ENCODE peak calls at places on chromosomes 2 and 18, in four cellular contexts. Z is astrocyte, S is tibial artery, O is HAP-1. H is an unnamed sample. For H3K27me3 and H3K4me1, the result is how much of the 10 kb centered on the place peaks cover.

GRCh38 chr2:28648147-28648546 is 103.5 kb upstream of the PPP1CB start:
- DNase-seq in Z (no peak), S (peak), O (no peak), H (no peak)

GRCh38 chr2:109217362-109218086 is 88.5 kb downstream of the SH3RF3 start:
- DNase-seq in Z (peak), S (no peak), O (no peak), H (peak)

GRCh38 chr2:186991766-186992417 is 142.9 kb upstream of the ZSWIM2 start:
- DNase-seq in Z (no peak), S (no peak), O (no peak), H (peak)

GRCh38 chr2:202950592-202950991 is 38.5 kb downstream of the CARF start:
- DNase-seq in Z (no peak), S (no peak), O (no peak), H (no peak)

GRCh38 chr2:121611730-121612705 is 37.2 kb downstream of the CLASP1 start:
- DNase-seq in Z (no peak), S (no peak), O (no peak), H (no peak)

GRCh38 chr2:54866868-54867267 is 143.4 kb downstream of the EML6 start:
- DNase-seq in Z (no peak), S (no peak), O (no peak), H (no peak)

GRCh38 chr2:142052220-142052863 is 78.5 kb downstream of the LRP1B start:
- DNase-seq in Z (no peak), S (no peak), O (no peak), H (no peak)

GRCh38 chr2:207625014-207625755 is at the start of gene METTL21A:
- DNase-seq in Z (peak), S (peak), O (peak), H (peak)

GRCh38 chr2:122528061-122528460 is 772.6 kb downstream of the TSN start:
- DNase-seq in Z (peak), S (no peak), O (no peak), H (no peak)

GRCh38 chr18:54284967-54285785 is 15.9 kb downstream of the POLI start:
- DNase-seq in Z (peak), S (no peak), O (no peak), H (peak)

GRCh38 chr2:202335791-202336467 is 40.2 kb upstream of the BMPR2 start:
- DNase-seq in Z (no peak), S (no peak), O (no peak), H (no peak)

GRCh38 chr2:172937884-172938712 is 137.5 kb upstream of the MAP3K20 start:
- DNase-seq in Z (no peak), S (no peak), O (no peak), H (no peak)

GRCh38 chr2:160306985-160307384 is 106.9 kb upstream of the ITGB6 start:
- DNase-seq in Z (peak), S (peak), O (no peak), H (peak)

GRCh38 chr2:120344214-120344990 is 1.5 kb upstream of the INHBB start:
- DNase-seq in Z (no peak), S (no peak), O (no peak), H (peak)

GRCh38 chr18:63664571-63664970 is 2.9 kb upstream of the SERPINB3 start:
- DNase-seq in Z (no peak), S (no peak), O (no peak), H (no peak)

GRCh38 chr2:163133602-163134001 is 295.0 kb upstream of the KCNH7 start:
- DNase-seq in Z (peak), S (no peak), O (no peak), H (no peak)

GRCh38 chr2:66930499-66931165 is 466.5 kb upstream of the ETAA1 start:
- DNase-seq in Z (no peak), S (no peak), O (no peak), H (no peak)

GRCh38 chr2:25912851-25913695 is 34.8 kb upstream of the ASXL2 start:
- DNase-seq in Z (peak), S (no peak), O (peak), H (peak)

GRCh38 chr2:66508358-66509071 is 73.6 kb downstream of the MEIS1 start:
- DNase-seq in Z (peak), S (no peak), O (no peak), H (peak)

GRCh38 chr2:74845217-74845751 is 11.4 kb downstream of the HK2 start:
- DNase-seq in Z (peak), S (peak), O (no peak), H (peak)

GRCh38 chr18:24214144-24214543 is 75.3 kb downstream of the CABYR start:
- DNase-seq in Z (no peak), S (no peak), O (no peak), H (no peak)

GRCh38 chr18:52716926-52717325 is 376.9 kb downstream of the DCC start:
- DNase-seq in Z (peak), S (no peak), O (no peak), H (no peak)

GRCh38 chr2:80469428-80469827 is 164.9 kb upstream of the LRRTM1 start:
- DNase-seq in Z (no peak), S (no peak), O (no peak), H (no peak)

GRCh38 chr2:42099431-42100173 is 51.8 kb downstream of the PKDCC start:
- DNase-seq in Z (no peak), S (no peak), O (no peak), H (no peak)

GRCh38 chr18:23226930-23227728 is 91.8 kb downstream of the CABLES1 start:
- DNase-seq in Z (peak), S (peak), O (no peak), H (peak)

GRCh38 chr18:46167971-46168370 is 63.8 kb downstream of the HAUS1 start:
- DNase-seq in Z (no peak), S (no peak), O (no peak), H (no peak)

GRCh38 chr2:118496870-118497611 is 350.4 kb downstream of the EN1 start:
- DNase-seq in Z (no peak), S (no peak), O (no peak), H (no peak)
- H3K27me3 ChIP-seq in Z (under half), S (under half), O (under half), H (under half)

DNA sequence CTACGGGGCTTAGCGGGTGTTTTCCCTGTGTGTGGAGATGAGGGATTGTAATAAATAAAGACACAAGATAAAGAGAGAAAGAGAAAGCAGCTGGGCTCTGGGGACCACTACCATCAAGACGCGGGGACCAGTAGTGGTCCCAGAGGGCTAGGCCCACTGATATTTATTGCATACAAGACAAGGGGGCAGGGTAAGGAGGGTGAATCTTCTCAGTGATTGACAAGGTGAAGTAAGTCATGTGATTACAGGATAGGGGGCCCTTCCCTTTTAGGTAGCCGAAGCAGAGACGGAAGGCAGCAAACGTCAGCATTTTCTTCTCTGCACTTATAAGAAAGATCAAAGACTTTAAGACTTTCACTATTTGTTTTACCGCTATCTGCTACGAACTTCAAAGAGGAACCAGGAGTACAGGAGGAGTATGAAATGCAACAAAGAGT is 4.5 kb upstream of the GAL3ST2 start:
- DNase-seq in Z (no peak), S (no peak), O (no peak), H (no peak)
- H3K4me1 ChIP-seq in Z (under half), S (under half), O (under half), H (under half)

DNA sequence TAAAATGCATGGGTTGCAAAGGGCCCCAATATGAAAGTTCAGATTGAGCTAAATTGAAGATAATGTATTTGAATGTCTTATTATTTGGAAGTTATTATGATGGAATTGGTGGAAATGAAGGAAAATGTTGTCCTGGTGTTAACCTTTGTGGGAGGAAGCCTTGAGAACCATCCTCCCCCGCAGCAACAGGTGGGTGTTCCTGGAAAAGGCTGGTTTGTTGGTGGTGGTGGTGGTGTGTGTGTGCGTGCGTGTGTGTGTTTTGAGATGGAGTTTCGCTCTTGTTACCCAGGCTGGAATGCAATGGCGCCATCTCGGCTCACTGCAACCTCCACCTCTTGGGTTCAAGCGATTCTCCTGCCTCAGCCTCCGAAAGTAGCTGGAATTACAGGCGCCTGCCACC is 36.2 kb downstream of the CHRNA1 start:
- DNase-seq in Z (no peak), S (no peak), O (no peak), H (no peak)
- H3K27me3 ChIP-seq in Z (under half), S (under half), O (under half), H (under half)

GRCh38 chr18:49044898-49045297 is 94.1 kb upstream of the SMAD7 start:
- DNase-seq in Z (no peak), S (no peak), O (no peak), H (no peak)
- H3K4me1 ChIP-seq in Z (under half), S (under half), O (under half), H (under half)

GRCh38 chr2:112958428-112959108 is 19.2 kb upstream of the IL36G start:
- DNase-seq in Z (peak), S (no peak), O (peak), H (peak)
- H3K27me3 ChIP-seq in Z (under half), S (under half), O (under half), H (under half)

DNA sequence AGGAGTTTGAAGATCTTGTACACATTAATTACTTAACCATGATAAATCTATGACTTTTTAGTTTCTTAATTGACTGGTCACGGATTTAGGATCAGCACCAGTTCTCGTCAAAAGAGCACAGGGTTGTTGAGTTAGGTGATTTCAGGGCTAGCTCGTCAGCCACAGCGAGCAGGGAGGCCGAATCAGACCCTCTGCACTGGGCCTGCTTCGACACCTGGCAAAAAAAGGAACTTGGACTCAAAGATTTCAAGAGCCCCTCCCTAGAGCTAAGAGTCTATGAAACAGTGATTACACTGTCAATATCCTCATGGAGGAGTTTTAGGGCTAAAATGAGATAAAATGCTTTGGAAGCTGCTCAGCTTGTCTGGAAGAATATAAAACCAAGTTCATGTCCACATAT is 4.6 kb upstream of the SERTAD2 start:
- DNase-seq in Z (no peak), S (no peak), O (no peak), H (no peak)
- H3K4me1 ChIP-seq in Z (under half), S (under half), O (under half), H (under half)

GRCh38 chr2:32249731-32250236 is 14.9 kb downstream of the NLRC4 start:
- DNase-seq in Z (no peak), S (no peak), O (no peak), H (no peak)

GRCh38 chr2:32248299-32248698 is 16.4 kb downstream of the NLRC4 start:
- DNase-seq in Z (no peak), S (no peak), O (no peak), H (no peak)

GRCh38 chr2:32246911-32247310 is 17.8 kb downstream of the NLRC4 start:
- DNase-seq in Z (no peak), S (no peak), O (no peak), H (no peak)

GRCh38 chr2:32250290-32250689 is 14.4 kb downstream of the NLRC4 start:
- DNase-seq in Z (no peak), S (no peak), O (no peak), H (no peak)
- H3K27me3 ChIP-seq in Z (under half), S (under half), O (under half), H (under half)

GRCh38 chr2:8488001-8488738 is 193.7 kb upstream of the ID2 start:
- DNase-seq in Z (peak), S (no peak), O (no peak), H (peak)
- H3K4me1 ChIP-seq in Z (under half), S (under half), O (under half), H (under half)

GRCh38 chr2:289362-290089 is 1.6 kb upstream of the ALKAL2 start:
- DNase-seq in Z (peak), S (no peak), O (no peak), H (peak)
- H3K27me3 ChIP-seq in Z (under half), S (under half), O (under half), H (under half)

H was measured in adipocyte.